ENCODE peak calls at places on chromosomes 4 and X, in six cellular contexts. B, N, M, L, H and K are unnamed samples.

GRCh38 chrX:106246511-106246910 is 78.4 kb downstream of the PWWP3B start:
- DNase-seq in B (no peak), N (no peak), M (no peak), L (peak), H (no peak), K (no peak)

GRCh38 chr4:86685401-86685800 is 91.3 kb downstream of the PTPN13 start:
- DNase-seq in B (no peak), N (no peak), M (no peak), L (peak), H (no peak), K (no peak)

GRCh38 chrX:133741303-133741702 is 244.1 kb downstream of the GPC3 start:
- DNase-seq in B (no peak), N (no peak), M (no peak), L (no peak), H (no peak), K (no peak)

GRCh38 chr4:153676491-153676890 is 7.6 kb upstream of the TLR2 start:
- DNase-seq in B (no peak), N (no peak), M (no peak), L (no peak), H (no peak), K (no peak)

GRCh38 chr4:148004228-148004813 is 272.4 kb downstream of the ARHGAP10 start:
- DNase-seq in B (no peak), N (no peak), M (no peak), L (peak), H (peak), K (peak)

GRCh38 chrX:13923845-13924244 is 105.8 kb downstream of the GEMIN8 start:
- DNase-seq in B (no peak), N (no peak), M (no peak), L (no peak), H (no peak), K (no peak)

GRCh38 chr4:25879587-25879986 is 16.8 kb upstream of the SEL1L3 start:
- DNase-seq in B (no peak), N (no peak), M (no peak), L (no peak), H (no peak), K (no peak)

GRCh38 chr4:88900432-88900831 is 156.6 kb downstream of the FAM13A start:
- DNase-seq in B (no peak), N (no peak), M (no peak), L (peak), H (no peak), K (no peak)

GRCh38 chr4:2940267-2941137 is 22.7 kb downstream of the NOP14 start:
- DNase-seq in B (peak), N (no peak), M (no peak), L (no peak), H (peak), K (no peak)

GRCh38 chr4:3450643-3451042 is 8.9 kb downstream of the HGFAC start:
- DNase-seq in B (no peak), N (no peak), M (no peak), L (no peak), H (no peak), K (no peak)

GRCh38 chr4:185710487-185710995 is 101.5 kb downstream of the SORBS2 start:
- DNase-seq in B (no peak), N (no peak), M (no peak), L (no peak), H (no peak), K (peak)

GRCh38 chrX:153565996-153566580 is 32.9 kb downstream of the CCNQ start:
- DNase-seq in B (no peak), N (no peak), M (no peak), L (no peak), H (no peak), K (no peak)

GRCh38 chr4:52173470-52174055 is 122.5 kb downstream of the SPATA18 start:
- DNase-seq in B (no peak), N (no peak), M (peak), L (peak), H (no peak), K (peak)

GRCh38 chr4:74805601-74806000 is 11.3 kb upstream of the BTC start:
- DNase-seq in B (no peak), N (no peak), M (no peak), L (peak), H (no peak), K (no peak)

GRCh38 chr4:47032405-47033106 is 1.2 kb downstream of the GABRB1 start:
- DNase-seq in B (peak), N (no peak), M (peak), L (peak), H (peak), K (peak)

GRCh38 chr4:69874507-69874906 is 14.6 kb upstream of the SULT1E1 start:
- DNase-seq in B (no peak), N (no peak), M (no peak), L (no peak), H (no peak), K (no peak)

GRCh38 chr4:76087007-76087769 is 12.7 kb downstream of the ART3 start:
- DNase-seq in B (no peak), N (no peak), M (peak), L (peak), H (no peak), K (no peak)

GRCh38 chrX:136694491-136695087 is 46.6 kb downstream of the CD40LG start:
- DNase-seq in B (no peak), N (no peak), M (no peak), L (peak), H (no peak), K (no peak)

GRCh38 chr4:159504634-159505033 is 401.8 kb downstream of the RAPGEF2 start:
- DNase-seq in B (no peak), N (no peak), M (no peak), L (peak), H (no peak), K (no peak)

GRCh38 chrX:69262036-69262905 is 97.0 kb upstream of the PJA1 start:
- DNase-seq in B (peak), N (no peak), M (no peak), L (peak), H (peak), K (no peak)

GRCh38 chr4:180028682-180029081 is 2214.5 kb upstream of the TENM3 start:
- DNase-seq in B (no peak), N (peak), M (peak), L (no peak), H (no peak), K (no peak)

GRCh38 chrX:74291577-74291963 is 12.4 kb upstream of the ZCCHC13 start:
- DNase-seq in B (no peak), N (no peak), M (no peak), L (no peak), H (no peak), K (no peak)

GRCh38 chr4:188107931-188108843 is 1.2 kb downstream of the TRIML2 start:
- DNase-seq in B (no peak), N (peak), M (no peak), L (no peak), H (no peak), K (no peak)

GRCh38 chr4:138804705-138805104 is 210.9 kb upstream of the NOCT start:
- DNase-seq in B (no peak), N (no peak), M (no peak), L (no peak), H (no peak), K (no peak)

GRCh38 chrX:122626871-122627270 is 557.2 kb upstream of the GRIA3 start:
- DNase-seq in B (no peak), N (no peak), M (no peak), L (no peak), H (no peak), K (no peak)

GRCh38 chr4:68906238-68907137 is 45.1 kb downstream of the UGT2A3 start:
- DNase-seq in B (peak), N (peak), M (no peak), L (peak), H (no peak), K (no peak)

GRCh38 chr4:5054532-5054931 is 3.3 kb downstream of the STK32B start:
- DNase-seq in B (no peak), N (no peak), M (no peak), L (no peak), H (no peak), K (no peak)

GRCh38 chr4:12379191-12379590 is 950.5 kb upstream of the HS3ST1 start:
- DNase-seq in B (no peak), N (no peak), M (no peak), L (no peak), H (no peak), K (no peak)

GRCh38 chr4:25484243-25484721 is 107.2 kb downstream of the ANAPC4 start:
- DNase-seq in B (no peak), N (no peak), M (no peak), L (no peak), H (no peak), K (no peak)

GRCh38 chr4:25351777-25352421 is 25.2 kb upstream of the ANAPC4 start:
- DNase-seq in B (no peak), N (no peak), M (no peak), L (peak), H (no peak), K (no peak)

GRCh38 chr4:85905761-85906160 is 430.8 kb downstream of the ARHGAP24 start:
- DNase-seq in B (no peak), N (no peak), M (no peak), L (no peak), H (no peak), K (no peak)

GRCh38 chr4:16783119-16783518 is 115.3 kb downstream of the LDB2 start:
- DNase-seq in B (no peak), N (no peak), M (no peak), L (peak), H (no peak), K (no peak)

GRCh38 chr4:10960386-10960785 is 275.8 kb upstream of the CLNK start:
- DNase-seq in B (no peak), N (no peak), M (no peak), L (no peak), H (no peak), K (no peak)

GRCh38 chr4:2103843-2104547 is 44.9 kb downstream of the NAT8L start:
- DNase-seq in B (no peak), N (no peak), M (no peak), L (no peak), H (no peak), K (no peak)

GRCh38 chrX:24146283-24146865 is 3.2 kb upstream of the ZFX start:
- DNase-seq in B (no peak), N (no peak), M (no peak), L (no peak), H (no peak), K (no peak)

GRCh38 chrX:141180851-141181250 is 3.9 kb upstream of the LDOC1 start:
- DNase-seq in B (no peak), N (no peak), M (no peak), L (no peak), H (no peak), K (no peak)

GRCh38 chrX:141176586-141177451 is at the start of gene LDOC1:
- DNase-seq in B (peak), N (no peak), M (peak), L (peak), H (peak), K (peak)

DNA sequence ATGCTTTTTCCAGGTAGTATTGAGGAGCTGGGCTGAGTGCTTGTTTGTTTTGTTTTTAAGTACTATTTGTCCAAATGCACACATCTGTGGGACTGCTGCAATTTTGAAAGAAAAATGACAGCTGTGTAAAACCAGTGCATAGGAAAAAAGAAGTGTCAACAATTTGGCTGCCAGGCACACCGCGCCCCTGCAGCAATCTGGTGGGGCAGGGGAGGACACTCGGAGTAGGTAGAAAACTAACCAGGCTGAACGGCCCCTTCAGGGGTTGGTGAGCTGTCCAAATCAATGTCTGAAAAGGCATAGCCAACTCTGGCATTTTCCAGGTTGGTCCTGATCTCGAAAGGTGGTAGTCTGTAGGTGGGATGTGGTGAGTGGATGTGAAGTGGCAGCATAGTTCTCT is 1.1 kb downstream of the LDOC1 start:
- DNase-seq in B (no peak), N (no peak), M (no peak), L (no peak), H (no peak), K (no peak)
- H3K4me3 ChIP-seq in B (peak), N (peak), M (no peak), L (peak), H (no peak), K (peak)

GRCh38 chr4:15688056-15688455 is 6.4 kb downstream of the FAM200B start:
- DNase-seq in B (no peak), N (no peak), M (no peak), L (peak), H (no peak), K (no peak)

GRCh38 chr4:15689540-15689939 is 7.9 kb downstream of the FAM200B start:
- DNase-seq in B (no peak), N (no peak), M (no peak), L (peak), H (no peak), K (no peak)

GRCh38 chr4:15690020-15690809 is 8.6 kb downstream of the FAM200B start:
- DNase-seq in B (no peak), N (no peak), M (no peak), L (peak), H (no peak), K (no peak)

GRCh38 chr4:15694431-15694830 is 8.4 kb upstream of the BST1 start:
- DNase-seq in B (no peak), N (no peak), M (no peak), L (no peak), H (no peak), K (no peak)

DNA sequence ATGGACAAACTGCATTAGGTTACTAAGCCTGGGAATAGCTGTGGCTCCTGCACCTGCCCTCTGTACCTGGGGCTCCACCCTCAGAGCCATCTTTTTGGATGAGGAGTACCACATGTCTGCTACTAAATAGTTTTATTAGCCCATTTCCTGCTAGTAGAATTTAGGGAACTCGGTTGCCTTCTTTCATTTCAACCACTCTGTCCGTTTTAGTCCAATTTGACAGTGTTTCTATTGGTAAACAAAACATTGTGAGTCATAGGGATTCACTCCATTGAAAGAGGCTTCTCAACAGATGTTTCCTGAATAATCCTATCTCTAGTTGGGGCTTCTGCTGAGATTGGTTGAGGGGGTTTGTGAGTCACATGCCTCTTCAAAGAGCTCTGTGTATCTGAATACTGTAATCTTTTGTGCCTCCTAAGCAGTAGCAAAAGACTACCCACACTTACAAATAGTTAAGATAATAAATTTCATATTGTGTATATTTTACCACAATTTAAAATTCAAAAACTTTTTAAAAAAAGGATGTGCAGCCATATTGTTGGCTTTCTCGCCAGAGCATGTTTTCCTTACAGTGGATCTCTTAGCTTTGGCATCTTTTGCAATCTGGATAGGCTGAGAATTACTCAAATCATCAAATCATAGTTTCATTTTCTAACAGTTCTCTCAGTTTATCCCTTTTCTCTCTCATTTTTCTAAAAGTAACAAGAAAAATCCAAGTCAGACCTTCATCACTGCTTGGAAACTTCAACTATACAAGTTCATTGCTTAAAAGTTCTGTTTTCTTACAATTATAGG is 9.9 kb downstream of the FAM200B start:
- DNase-seq in B (no peak), N (no peak), M (no peak), L (peak), H (no peak), K (no peak)
- H3K4me3 ChIP-seq in B (no peak), N (no peak), M (no peak), L (no peak), H (no peak), K (no peak)

GRCh38 chr4:168486961-168487820 is 6.9 kb upstream of the DDX60L start:
- DNase-seq in B (no peak), N (no peak), M (no peak), L (no peak), H (no peak), K (no peak)

GRCh38 chr4:168487821-168488162 is 7.5 kb upstream of the DDX60L start:
- DNase-seq in B (no peak), N (no peak), M (no peak), L (no peak), H (no peak), K (no peak)

GRCh38 chr4:168491563-168491962 is 5.3 kb upstream of the PALLD start:
- DNase-seq in B (no peak), N (no peak), M (no peak), L (no peak), H (no peak), K (no peak)

GRCh38 chr4:168489616-168490015 is 7.2 kb upstream of the PALLD start:
- DNase-seq in B (no peak), N (no peak), M (no peak), L (no peak), H (no peak), K (no peak)

GRCh38 chr4:168488800-168489404 is 8.0 kb upstream of the PALLD start:
- DNase-seq in B (no peak), N (no peak), M (no peak), L (no peak), H (no peak), K (no peak)
- H3K4me3 ChIP-seq in B (no peak), N (no peak), M (no peak), L (no peak), H (no peak), K (no peak)

GRCh38 chr4:77433102-77433733 is 172.4 kb upstream of the CXCL13 start:
- DNase-seq in B (no peak), N (no peak), M (peak), L (peak), H (no peak), K (no peak)
- H3K4me3 ChIP-seq in B (no peak), N (no peak), M (no peak), L (no peak), H (no peak), K (no peak)

GRCh38 chrX:84188320-84188834 is 378 bp upstream of the RPS6KA6 start:
- DNase-seq in B (peak), N (no peak), M (peak), L (peak), H (peak), K (peak)
- H3K4me3 ChIP-seq in B (peak), N (peak), M (peak), L (peak), H (peak), K (peak)

GRCh38 chr4:81988178-81988577 is 385.6 kb downstream of the HNRNPD start:
- DNase-seq in B (no peak), N (no peak), M (no peak), L (no peak), H (no peak), K (no peak)

GRCh38 chr4:81981218-81981617 is 392.6 kb downstream of the HNRNPD start:
- DNase-seq in B (no peak), N (no peak), M (no peak), L (no peak), H (no peak), K (no peak)

GRCh38 chr4:81982846-81983540 is 390.8 kb downstream of the HNRNPD start:
- DNase-seq in B (no peak), N (no peak), M (no peak), L (no peak), H (no peak), K (no peak)

DNA sequence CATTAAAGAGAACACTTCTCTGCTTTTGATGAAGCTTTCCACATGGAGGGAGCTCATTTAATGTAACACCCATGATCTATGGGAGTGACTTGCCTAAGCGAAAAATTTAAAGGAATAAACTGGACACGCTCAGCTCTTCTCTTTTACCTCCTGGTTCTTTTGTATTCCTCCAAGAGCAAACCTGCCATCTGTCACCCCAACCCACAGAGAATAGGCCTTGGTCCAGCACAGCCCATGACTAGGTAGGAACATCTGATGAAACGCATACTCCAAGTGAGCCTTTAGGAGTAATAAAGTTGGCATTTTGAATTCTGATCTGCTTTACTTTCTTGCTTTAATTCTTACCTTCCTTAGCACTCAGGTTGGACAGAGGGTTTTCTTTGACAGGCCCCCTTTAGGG is 389.0 kb downstream of the HNRNPD start:
- DNase-seq in B (no peak), N (no peak), M (no peak), L (no peak), H (no peak), K (no peak)
- H3K4me3 ChIP-seq in B (no peak), N (no peak), M (no peak), L (no peak), H (no peak), K (no peak)

GRCh38 chr4:53906786-53907185 is 157.6 kb downstream of the CHIC2 start:
- DNase-seq in B (no peak), N (no peak), M (no peak), L (peak), H (no peak), K (no peak)

GRCh38 chr4:53908661-53909078 is 155.7 kb downstream of the CHIC2 start:
- DNase-seq in B (peak), N (no peak), M (peak), L (peak), H (no peak), K (no peak)

GRCh38 chr4:53905281-53905934 is 159.0 kb downstream of the CHIC2 start:
- DNase-seq in B (no peak), N (no peak), M (no peak), L (peak), H (no peak), K (no peak)

GRCh38 chr4:53907772-53908171 is 156.6 kb downstream of the CHIC2 start:
- DNase-seq in B (no peak), N (no peak), M (no peak), L (no peak), H (no peak), K (no peak)

DNA sequence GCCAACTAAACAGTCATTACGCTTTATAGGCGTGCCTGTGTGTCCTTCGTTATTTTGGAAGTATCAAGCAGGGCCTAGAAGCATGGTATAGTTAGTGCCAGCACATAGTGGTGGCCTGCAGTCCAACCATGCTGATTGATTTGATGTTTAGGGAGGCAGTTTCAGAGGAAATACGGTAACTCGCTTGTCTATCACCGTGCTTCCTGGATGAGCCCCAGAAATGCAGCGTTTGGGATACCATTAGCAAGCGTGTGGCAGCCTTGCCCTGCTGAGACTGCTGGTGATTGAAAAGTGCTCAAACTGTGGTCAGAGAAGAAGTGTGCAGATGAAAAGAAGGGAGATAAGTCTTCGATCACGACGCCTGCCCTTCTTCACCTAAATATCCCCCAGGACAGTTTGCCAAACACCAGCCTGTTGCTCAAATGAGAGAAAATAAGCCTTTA is 158.4 kb downstream of the CHIC2 start:
- DNase-seq in B (peak), N (no peak), M (peak), L (peak), H (no peak), K (no peak)
- H3K4me3 ChIP-seq in B (peak), N (no peak), M (no peak), L (peak), H (no peak), K (peak)